ENCODE peak calls at places on chromosomes 2 and 18, in seven cellular contexts. X is HepG2, U is H1, Q is GM12878, D is IMR-90, E is K562, T is SK-N-SH. C is an unnamed sample.

GRCh38 chr18:79635127-79635726 is 44.4 kb upstream of the CTDP1 start:
- DNase-seq in X (no peak), U (no peak), Q (no peak), D (no peak), E (no peak), T (no peak), C (no peak)

GRCh38 chr2:67289921-67290371 is 107.2 kb upstream of the ETAA1 start:
- DNase-seq in X (no peak), U (no peak), Q (no peak), D (peak; percentile 95), E (no peak), T (no peak), C (no peak)

GRCh38 chr2:58926112-58926511 is 685.0 kb upstream of the FANCL start:
- DNase-seq in X (no peak), U (no peak), Q (no peak), D (no peak), E (no peak), T (no peak), C (no peak)

GRCh38 chr2:12607971-12608370 is 108.8 kb upstream of the TRIB2 start:
- DNase-seq in X (no peak), U (no peak), Q (no peak), D (peak; percentile 46), E (no peak), T (no peak), C (no peak)

GRCh38 chr2:237383991-237384671 is 29.8 kb downstream of the COL6A3 start:
- DNase-seq in X (no peak), U (no peak), Q (no peak), D (peak; percentile 98), E (no peak), T (no peak), C (no peak)

GRCh38 chr2:221502270-221502973 is 69.7 kb downstream of the EPHA4 start:
- DNase-seq in X (no peak), U (no peak), Q (no peak), D (peak; percentile 69), E (no peak), T (no peak), C (no peak)

GRCh38 chr18:29160123-29160522 is 983.2 kb upstream of the CDH2 start:
- DNase-seq in X (no peak), U (no peak), Q (no peak), D (no peak), E (no peak), T (no peak), C (no peak)

GRCh38 chr18:50917021-50917420 is 38.1 kb downstream of the ME2 start:
- DNase-seq in X (no peak), U (no peak), Q (no peak), D (peak; percentile 15), E (no peak), T (no peak), C (no peak)

GRCh38 chr18:24987933-24988840 is 363.8 kb downstream of the ZNF521 start:
- DNase-seq in X (no peak), U (no peak), Q (no peak), D (no peak), E (no peak), T (no peak), C (no peak)

GRCh38 chr2:235990344-235990743 is 177.8 kb downstream of the GBX2 start:
- DNase-seq in X (no peak), U (no peak), Q (no peak), D (no peak), E (no peak), T (no peak), C (no peak)

GRCh38 chr2:241410739-241411176 is 54.7 kb downstream of the FARP2 start:
- DNase-seq in X (peak; percentile 45), U (no peak), Q (no peak), D (peak; percentile 87), E (no peak), T (no peak), C (no peak)

GRCh38 chr2:30216157-30216556 is 15.2 kb upstream of the LBH start:
- DNase-seq in X (no peak), U (no peak), Q (no peak), D (peak; percentile 58), E (no peak), T (no peak), C (no peak)

GRCh38 chr2:86274918-86275275 is 62.5 kb downstream of the REEP1 start:
- DNase-seq in X (no peak), U (no peak), Q (peak; percentile 60), D (peak; percentile 15), E (peak; percentile 31), T (peak; percentile 55), C (no peak)

GRCh38 chr2:112048887-112049286 is 6.2 kb upstream of the TMEM87B start:
- DNase-seq in X (peak; percentile 71), U (no peak), Q (no peak), D (peak; percentile 74), E (peak; percentile 29), T (peak; percentile 42), C (peak; percentile 38)

GRCh38 chr18:74040459-74041332 is 106.9 kb downstream of the FBXO15 start:
- DNase-seq in X (peak; percentile 28), U (peak; percentile 88), Q (no peak), D (peak; percentile 11), E (peak; percentile 58), T (peak; percentile 50), C (peak; percentile 22)

GRCh38 chr2:39897273-39897672 is 118.2 kb upstream of the THUMPD2 start:
- DNase-seq in X (no peak), U (no peak), Q (no peak), D (no peak), E (no peak), T (no peak), C (no peak)

GRCh38 chr2:48528431-48528830 is 1.5 kb upstream of the STON1 start:
- DNase-seq in X (no peak), U (no peak), Q (no peak), D (no peak), E (no peak), T (no peak), C (no peak)

GRCh38 chr2:48529189-48529588 is 765 bp upstream of the STON1 start:
- DNase-seq in X (no peak), U (peak; percentile 51), Q (no peak), D (no peak), E (no peak), T (peak; percentile 52), C (no peak)

GRCh38 chr2:48531141-48531648 is 1.2 kb downstream of the STON1 start:
- DNase-seq in X (peak; percentile 32), U (no peak), Q (no peak), D (peak; percentile 68), E (no peak), T (peak; percentile 66), C (no peak)

GRCh38 chr2:48529676-48530032 is 300 bp upstream of the STON1 start:
- DNase-seq in X (no peak), U (peak; percentile 57), Q (no peak), D (no peak), E (no peak), T (no peak), C (no peak)

DNA sequence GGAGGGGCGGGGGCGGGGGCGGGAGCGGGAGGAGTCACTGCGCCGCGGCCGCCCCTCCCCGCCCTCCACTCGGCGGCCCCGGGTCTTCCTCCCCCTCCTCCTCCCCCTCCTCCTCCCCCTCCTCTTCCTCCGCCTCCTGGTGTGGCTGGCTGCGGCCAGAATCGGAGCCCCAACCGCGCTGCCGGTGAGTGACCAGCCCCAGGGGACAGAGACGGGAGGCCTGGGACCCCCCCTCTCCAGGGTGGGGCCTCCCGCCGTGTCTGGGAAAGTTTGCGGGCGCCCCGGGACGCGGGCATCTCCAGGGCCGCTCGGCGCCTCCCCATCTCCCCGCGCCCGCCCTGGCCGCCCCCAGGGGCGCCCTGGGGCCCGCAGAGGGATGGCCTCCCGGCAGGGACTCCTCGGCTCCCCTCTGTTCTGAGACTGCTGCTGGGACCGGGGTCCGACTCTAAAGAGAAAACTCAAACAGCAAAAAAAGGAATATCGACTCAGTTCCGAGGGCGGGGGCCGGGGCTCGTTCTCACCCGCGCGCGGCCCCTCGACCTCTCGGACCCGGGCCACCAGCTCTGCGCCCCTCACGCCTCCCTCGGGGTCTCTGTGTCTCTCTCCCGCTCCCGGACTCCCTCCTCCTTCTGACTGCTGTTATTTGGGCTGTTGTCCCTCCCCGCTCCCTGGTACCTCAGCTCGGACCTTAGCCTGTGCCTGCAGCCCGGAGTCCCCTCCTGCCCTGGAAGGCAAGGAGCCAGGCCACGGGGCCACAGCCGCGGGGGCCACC is at the start of gene STON1:
- DNase-seq in X (no peak), U (peak; percentile 65), Q (no peak), D (peak; percentile 25), E (peak; percentile 83), T (peak; percentile 79), C (peak; percentile 32)
- H3K27ac ChIP-seq in X (no peak within 1 kb of the TSS), U (no peak within 1 kb of the TSS), Q (no peak within 1 kb of the TSS), D (peak within 1 kb of the TSS; percentile 66), E (no peak within 1 kb of the TSS), T (peak within 1 kb of the TSS; percentile 82), C (peak within 1 kb of the TSS; percentile 83)

GRCh38 chr2:23622966-23623665 is 238.1 kb downstream of the KLHL29 start:
- DNase-seq in X (no peak), U (no peak), Q (no peak), D (no peak), E (no peak), T (no peak), C (no peak)
- TF ChIP-seq USF2 in X (no peak), U (no peak), Q (no peak), D (no peak), E (no peak), T (no peak), C (no peak)

DNA sequence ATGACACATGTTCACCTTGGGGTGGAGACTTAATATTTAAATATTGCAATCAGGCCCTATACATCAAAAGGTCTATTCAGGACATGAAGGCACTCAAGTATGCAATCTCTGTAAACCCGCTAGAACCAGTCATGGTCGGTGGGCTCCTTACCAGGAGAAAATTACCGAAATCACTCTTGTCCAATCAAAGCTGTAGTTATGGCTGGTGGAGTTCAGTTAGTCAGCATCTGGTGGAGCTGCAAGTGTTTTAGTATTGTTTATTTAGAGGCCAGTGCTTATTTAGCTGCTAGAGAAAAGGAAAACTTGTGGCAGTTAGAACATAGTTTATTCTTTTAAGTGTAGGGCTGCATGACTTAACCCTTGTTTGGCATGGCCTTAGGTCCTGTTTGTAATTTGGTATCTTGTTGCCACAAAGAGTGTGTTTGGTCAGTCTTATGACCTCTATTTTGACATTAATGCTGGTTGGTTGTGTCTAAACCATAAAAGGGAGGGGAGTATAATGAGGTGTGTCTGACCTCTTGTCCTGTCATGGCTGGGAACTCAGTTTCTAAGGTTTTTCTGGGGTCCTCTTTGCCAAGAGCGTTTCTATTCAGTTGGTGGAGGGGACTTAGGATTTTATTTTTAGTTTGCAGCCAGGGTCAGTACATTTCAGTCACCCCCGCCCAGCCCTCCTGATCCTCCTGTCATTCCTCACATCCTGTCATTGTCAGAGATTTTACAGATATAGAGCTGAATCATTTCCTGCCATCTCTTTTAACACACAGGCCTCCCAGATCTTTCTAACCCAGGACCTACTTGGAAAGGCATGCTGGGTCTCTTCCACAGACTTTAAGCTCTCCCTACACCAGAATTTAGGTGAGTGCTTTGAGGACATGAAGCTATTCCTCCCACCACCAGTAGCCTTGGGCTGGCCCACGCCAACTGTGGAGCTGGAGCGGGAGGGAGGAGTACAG is 108.1 kb downstream of the XRCC5 start:
- DNase-seq in X (peak; percentile 49), U (no peak), Q (no peak), D (peak; percentile 71), E (peak; percentile 11), T (peak; percentile 58), C (no peak)
- H3K27ac ChIP-seq in X (no peak overlapping the region), U (no peak overlapping the region), Q (peak overlapping the region; percentile 68), D (peak overlapping the region; percentile 72), E (peak overlapping the region; percentile 67), T (peak overlapping the region; percentile 91), C (peak overlapping the region; percentile 21)

DNA sequence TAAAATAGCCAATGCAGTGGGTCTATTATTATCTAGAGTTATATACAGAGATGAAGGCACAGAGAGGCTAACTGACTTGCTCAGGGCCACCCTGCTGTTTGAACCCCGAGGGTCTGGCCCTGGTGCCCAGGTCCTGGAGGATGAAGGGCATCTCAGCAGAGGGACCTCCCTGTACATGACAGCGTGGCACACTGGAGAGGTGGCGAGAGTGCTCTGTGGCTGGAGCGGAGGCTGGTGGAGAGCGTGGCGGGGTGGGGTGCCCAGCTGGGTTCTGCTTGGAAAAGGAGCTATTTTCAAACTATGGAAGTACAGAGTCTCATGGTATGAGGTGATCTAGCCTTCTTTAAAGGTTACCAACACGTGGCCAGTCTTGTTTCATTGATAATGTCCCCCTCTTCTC is 35.8 kb downstream of the GREB1 start:
- DNase-seq in X (no peak), U (no peak), Q (no peak), D (no peak), E (no peak), T (no peak), C (no peak)
- TF ChIP-seq USF2 in X (no peak), U (no peak), Q (no peak), D (no peak), E (no peak), T (no peak), C (no peak)